ENCODE peak calls at places on chromosomes 4 and X, in six cellular contexts. E is gastrocnemius medialis, I is body of pancreas, T is stomach, J is Peyer's patch, Y is HL-60. U is an unnamed sample.
A peak's percentile ranks its signal among the peaks of the same experiment; 100 is the strongest.

GRCh38 chr4:14749910-14750309 is 252.4 kb upstream of the CPEB2 start:
- DNase-seq in E (no peak), I (peak; percentile 41), T (peak; percentile 60), J (no peak), Y (peak; percentile 22), U (peak; percentile 60)

GRCh38 chr4:65538571-65538970 is 131.7 kb downstream of the EPHA5 start:
- DNase-seq in E (no peak), I (no peak), T (no peak), J (no peak), Y (no peak), U (no peak)

GRCh38 chr4:114924311-114924710 is 189.1 kb downstream of the NDST4 start:
- DNase-seq in E (no peak), I (no peak), T (no peak), J (no peak), Y (no peak), U (no peak)

GRCh38 chrX:17836830-17837229 is 24.3 kb downstream of the RAI2 start:
- DNase-seq in E (peak; percentile 36), I (no peak), T (no peak), J (no peak), Y (no peak), U (no peak)

GRCh38 chr4:83011779-83012630 is 1.4 kb upstream of the LIN54 start:
- DNase-seq in E (peak; percentile 33), I (peak; percentile 51), T (peak; percentile 51), J (peak; percentile 61), Y (peak; percentile 45), U (peak; percentile 39)

GRCh38 chrX:68870357-68870756 is 41.5 kb downstream of the EFNB1 start:
- DNase-seq in E (no peak), I (no peak), T (no peak), J (peak; percentile 49), Y (no peak), U (no peak)

GRCh38 chr4:93646225-93646930 is 182.2 kb upstream of the ATOH1 start:
- DNase-seq in E (no peak), I (no peak), T (no peak), J (no peak), Y (no peak), U (no peak)

GRCh38 chr4:149161247-149161646 is 654.4 kb downstream of the IQCM start:
- DNase-seq in E (no peak), I (no peak), T (no peak), J (no peak), Y (no peak), U (no peak)

GRCh38 chrX:107935200-107935599 is 47.0 kb downstream of the TEX13B start:
- DNase-seq in E (no peak), I (no peak), T (no peak), J (no peak), Y (no peak), U (no peak)

GRCh38 chr4:38538517-38538916 is 125.5 kb upstream of the KLF3 start:
- DNase-seq in E (no peak), I (no peak), T (no peak), J (no peak), Y (no peak), U (no peak)

GRCh38 chr4:132097046-132097445 is 1052.0 kb upstream of the PCDH10 start:
- DNase-seq in E (no peak), I (no peak), T (no peak), J (no peak), Y (no peak), U (no peak)

GRCh38 chrX:63658920-63659319 is 126.1 kb downstream of the ARHGEF9 start:
- DNase-seq in E (no peak), I (no peak), T (no peak), J (no peak), Y (no peak), U (no peak)

GRCh38 chr4:125444166-125444565 is 129.4 kb downstream of the FAT4 start:
- DNase-seq in E (no peak), I (no peak), T (no peak), J (no peak), Y (no peak), U (no peak)

DNA sequence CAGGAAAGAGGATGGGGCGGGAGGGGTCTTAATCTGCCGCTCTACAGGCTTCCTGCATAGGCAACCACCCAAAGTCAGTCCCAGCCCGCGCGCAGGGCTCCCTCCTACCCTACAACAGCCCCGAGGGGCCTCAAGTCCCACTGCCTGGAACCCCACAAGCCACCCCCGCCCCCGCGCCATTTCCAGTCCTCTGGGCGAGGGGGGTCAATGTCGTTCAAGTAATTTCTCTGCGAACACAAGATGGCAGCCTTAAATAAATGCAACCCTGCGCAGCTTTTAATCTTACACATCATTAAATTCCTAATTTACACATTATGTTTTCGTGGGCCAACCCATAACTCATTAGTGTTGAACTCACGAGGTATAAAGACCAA is 92.9 kb downstream of the BCOR start:
- DNase-seq in E (no peak), I (no peak), T (no peak), J (no peak), Y (no peak), U (no peak)
- H3K4me3 ChIP-seq in E (no peak overlapping the region), I (no peak overlapping the region), T (no peak overlapping the region), J (peak overlapping the region; percentile 33), Y (no peak overlapping the region), U (no peak overlapping the region)

GRCh38 chrX:16589211-16589610 is 60.7 kb upstream of the S100G start:
- DNase-seq in E (no peak), I (no peak), T (no peak), J (no peak), Y (no peak), U (no peak)

GRCh38 chrX:16586371-16587112 is 63.4 kb upstream of the S100G start:
- DNase-seq in E (no peak), I (no peak), T (no peak), J (no peak), Y (no peak), U (no peak)

GRCh38 chrX:16589826-16590225 is 60.1 kb upstream of the S100G start:
- DNase-seq in E (no peak), I (no peak), T (no peak), J (no peak), Y (no peak), U (no peak)

GRCh38 chrX:16587776-16588175 is 62.2 kb upstream of the S100G start:
- DNase-seq in E (no peak), I (no peak), T (no peak), J (no peak), Y (no peak), U (no peak)

GRCh38 chrX:16585486-16586370 is 64.2 kb upstream of the S100G start:
- DNase-seq in E (peak; percentile 18), I (no peak), T (no peak), J (no peak), Y (no peak), U (no peak)
- H3K27ac ChIP-seq in E (peak overlapping the region; percentile 30), I (no peak overlapping the region), T (no peak overlapping the region), J (no peak overlapping the region), Y (no peak overlapping the region), U (no peak overlapping the region)

DNA sequence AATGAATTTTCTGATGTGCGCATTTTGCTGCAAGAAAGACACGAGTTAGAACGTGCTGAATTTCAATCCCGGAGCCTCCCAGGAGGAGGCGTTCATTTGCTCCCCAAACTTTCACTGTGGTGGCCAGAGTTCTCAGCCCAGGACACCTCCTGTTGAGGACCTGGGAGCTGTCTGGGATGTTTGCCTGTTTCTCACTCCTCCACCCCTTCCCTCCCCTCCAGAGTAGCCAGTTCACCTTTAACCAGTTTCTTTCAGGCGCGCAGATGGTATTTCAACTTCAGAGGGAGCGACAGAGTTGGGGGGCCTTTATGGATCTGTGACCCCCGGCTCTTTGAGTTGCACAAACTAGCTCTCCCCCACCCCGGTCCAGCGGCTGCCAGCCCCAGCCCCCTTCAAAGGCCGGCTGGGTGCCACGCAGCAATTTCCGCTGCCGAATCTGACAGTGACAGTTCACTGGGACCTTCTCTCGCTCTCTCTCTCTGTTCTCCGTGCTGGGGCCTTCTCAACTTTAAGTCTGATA is 99.9 kb upstream of the STX18 start:
- DNase-seq in E (no peak), I (no peak), T (no peak), J (no peak), Y (no peak), U (no peak)
- H3K4me3 ChIP-seq in E (no peak overlapping the region), I (no peak overlapping the region), T (no peak overlapping the region), J (no peak overlapping the region), Y (no peak overlapping the region), U (no peak overlapping the region)

GRCh38 chr4:30753316-30753715 is 33.1 kb downstream of the PCDH7 start:
- DNase-seq in E (no peak), I (no peak), T (no peak), J (no peak), Y (no peak), U (no peak)

GRCh38 chr4:30755306-30755705 is 35.1 kb downstream of the PCDH7 start:
- DNase-seq in E (no peak), I (no peak), T (no peak), J (no peak), Y (no peak), U (no peak)

GRCh38 chr4:30757357-30757756 is 37.2 kb downstream of the PCDH7 start:
- DNase-seq in E (no peak), I (no peak), T (no peak), J (no peak), Y (no peak), U (no peak)

GRCh38 chr4:30754021-30754420 is 33.9 kb downstream of the PCDH7 start:
- DNase-seq in E (no peak), I (no peak), T (no peak), J (no peak), Y (no peak), U (no peak)

GRCh38 chr4:30756553-30756952 is 36.4 kb downstream of the PCDH7 start:
- DNase-seq in E (no peak), I (no peak), T (no peak), J (no peak), Y (no peak), U (no peak)
- H3K27ac ChIP-seq in E (no peak overlapping the region), I (no peak overlapping the region), T (peak overlapping the region; percentile 57), J (no peak overlapping the region), Y (no peak overlapping the region), U (no peak overlapping the region)

DNA sequence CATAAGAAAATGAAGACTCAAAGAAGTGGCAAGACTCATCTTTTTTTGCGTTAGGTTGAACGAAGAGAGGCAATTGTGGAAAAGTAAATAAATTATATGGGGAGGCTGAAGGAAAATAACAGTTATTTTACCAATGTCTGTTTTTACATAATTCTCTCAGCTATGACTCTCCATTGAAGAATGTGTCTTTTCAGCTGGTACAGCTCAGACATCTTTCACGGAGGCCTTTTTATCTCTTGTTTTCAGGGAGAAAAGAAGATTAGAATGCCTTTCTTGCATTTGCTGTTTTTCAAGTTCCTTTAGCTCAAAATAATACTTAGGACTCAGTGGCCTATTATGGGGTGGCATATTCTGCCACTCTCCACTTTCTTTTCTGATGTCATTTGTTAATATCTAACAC is 153.0 kb downstream of the ADAM29 start:
- DNase-seq in E (no peak), I (no peak), T (no peak), J (no peak), Y (no peak), U (no peak)
- H3K4me3 ChIP-seq in E (no peak overlapping the region), I (no peak overlapping the region), T (no peak overlapping the region), J (no peak overlapping the region), Y (no peak overlapping the region), U (no peak overlapping the region)

DNA sequence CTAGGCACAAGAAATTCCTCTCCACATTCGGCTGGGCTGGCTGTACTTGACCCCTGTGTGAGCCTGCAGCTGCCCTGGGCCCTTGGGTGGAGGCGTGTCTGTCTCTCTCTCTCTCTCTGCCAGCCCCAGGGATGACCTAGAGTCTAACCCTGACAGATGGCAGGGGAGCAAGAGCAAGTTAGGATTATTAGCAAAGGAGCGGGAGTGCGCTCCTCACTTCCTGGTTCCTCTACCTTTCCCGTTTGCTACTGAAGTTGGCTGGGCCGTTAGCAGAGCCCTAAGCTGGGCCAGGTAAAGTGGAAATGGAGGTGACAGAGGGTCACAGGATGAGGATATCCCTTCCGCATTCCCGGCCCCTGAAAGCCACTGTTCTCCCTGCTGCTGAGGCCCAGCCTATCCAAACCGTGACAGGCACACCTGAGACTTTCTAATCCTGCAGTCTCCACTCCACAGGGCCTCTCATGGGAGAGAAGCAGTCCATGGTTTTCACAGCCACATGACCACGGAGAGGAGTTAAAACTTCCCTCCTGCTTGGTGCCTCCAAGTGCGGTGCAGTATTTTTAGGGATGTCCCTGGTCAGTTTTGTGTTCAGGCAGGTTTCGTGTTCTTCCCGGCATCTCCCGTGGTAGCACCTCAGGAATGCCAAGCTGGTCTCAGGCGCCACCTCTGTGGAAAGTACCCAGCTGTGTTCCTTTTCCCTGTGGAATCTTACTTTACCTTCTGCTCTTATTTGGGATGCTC is 79.3 kb downstream of the CLDN22 start:
- DNase-seq in E (no peak), I (peak; percentile 47), T (no peak), J (no peak), Y (no peak), U (no peak)
- H3K27ac ChIP-seq in E (no peak overlapping the region), I (peak overlapping the region; percentile 81), T (peak overlapping the region; percentile 11), J (no peak overlapping the region), Y (no peak overlapping the region), U (peak overlapping the region; percentile 54)